ENCODE peak calls at places on chromosome 11, in seven cellular contexts. C, F, A, R, N, O and B are unnamed samples.

GRCh38 chr11:75275581-75275980 is 35.0 kb downstream of the TPBGL start:
- DNase-seq in N (peak; percentile 66), F (peak; percentile 77), C (peak; percentile 86), A (no peak), R (peak; percentile 48), O (peak; percentile 68), B (peak; percentile 96)

GRCh38 chr11:14310696-14311095 is 48.3 kb downstream of the RRAS2 start:
- DNase-seq in R (no peak), O (no peak), A (no peak), C (no peak), F (no peak), N (no peak), B (no peak)

GRCh38 chr11:2413735-2414579 is 13.4 kb downstream of the TSSC4 start:
- DNase-seq in F (no peak), A (no peak), N (no peak), R (no peak), C (no peak), O (no peak), B (no peak)

GRCh38 chr11:32113637-32114203 is 22.8 kb downstream of the RCN1 start:
- DNase-seq in C (no peak), A (no peak), O (no peak), F (no peak), R (peak; percentile 18), N (no peak), B (no peak)

GRCh38 chr11:126083829-126084607 is 21.4 kb upstream of the CDON start:
- DNase-seq in O (no peak), C (no peak), F (no peak), R (no peak), N (no peak), A (peak; percentile 31), B (no peak)

GRCh38 chr11:68342459-68343158 is 30.2 kb downstream of the LRP5 start:
- DNase-seq in C (no peak), A (no peak), R (peak; percentile 90), N (no peak), F (no peak), O (no peak), B (no peak)

GRCh38 chr11:120344302-120345004 is 8.2 kb downstream of the ARHGEF12 start:
- DNase-seq in A (no peak), C (peak; percentile 95), R (no peak), F (no peak), N (peak; percentile 31), O (no peak), B (peak; percentile 82)

GRCh38 chr11:62353841-62354240 is 16.6 kb downstream of the ASRGL1 start:
- DNase-seq in R (no peak), C (no peak), A (no peak), F (no peak), O (no peak), N (no peak), B (no peak)

GRCh38 chr11:62324738-62325556 is 12.3 kb upstream of the ASRGL1 start:
- DNase-seq in C (peak; percentile 45), O (peak; percentile 66), N (peak; percentile 38), A (peak; percentile 69), F (peak; percentile 69), R (peak; percentile 86), B (peak; percentile 85)

GRCh38 chr11:114259124-114259526 is 37.1 kb upstream of the NNMT start:
- DNase-seq in N (no peak), F (peak; percentile 71), A (no peak), O (no peak), R (no peak), C (no peak), B (no peak)

GRCh38 chr11:61781585-61781984 is 10.8 kb downstream of the TMEM258 start:
- DNase-seq in F (no peak), C (no peak), A (no peak), O (no peak), R (no peak), N (no peak), B (no peak)

GRCh38 chr11:111976614-111977140 is 39.5 kb downstream of the DIXDC1 start:
- DNase-seq in A (peak; percentile 49), C (no peak), O (peak; percentile 62), N (no peak), F (peak; percentile 40), R (peak; percentile 42), B (no peak)

GRCh38 chr11:27839226-27839913 is 139.1 kb upstream of the BDNF start:
- DNase-seq in F (no peak), A (no peak), R (peak; percentile 71), C (peak; percentile 28), O (no peak), N (no peak), B (peak; percentile 32)

GRCh38 chr11:17558025-17558780 is 11.1 kb downstream of the OTOG start:
- DNase-seq in C (no peak), A (no peak), F (no peak), N (no peak), R (no peak), O (peak; percentile 46), B (no peak)

GRCh38 chr11:35796542-35796941 is 134.0 kb downstream of the TRIM44 start:
- DNase-seq in R (peak; percentile 56), A (no peak), F (no peak), N (no peak), O (no peak), C (no peak), B (no peak)

GRCh38 chr11:35088676-35089075 is 50.3 kb upstream of the CD44 start:
- DNase-seq in N (no peak), C (no peak), O (no peak), R (peak; percentile 37), F (no peak), A (no peak), B (no peak)

GRCh38 chr11:129702410-129703390 is 112.9 kb upstream of the TMEM45B start:
- DNase-seq in O (no peak), R (no peak), A (no peak), N (no peak), C (no peak), F (no peak), B (no peak)

GRCh38 chr11:64675417-64676252 is 47.4 kb downstream of the NRXN2 start:
- DNase-seq in F (peak; percentile 87), A (peak; percentile 23), N (no peak), C (no peak), O (peak; percentile 76), R (no peak), B (no peak)

GRCh38 chr11:2415171-2415570 is 14.6 kb downstream of the TSSC4 start:
- DNase-seq in O (no peak), C (no peak), N (no peak), F (no peak), R (no peak), A (no peak), B (no peak)

GRCh38 chr11:134837166-134837886 is 425.3 kb upstream of the B3GAT1 start:
- DNase-seq in N (no peak), A (no peak), F (no peak), C (no peak), R (no peak), O (no peak), B (no peak)

GRCh38 chr11:6300325-6300724 is 20.0 kb downstream of the CAVIN3 start:
- DNase-seq in O (no peak), R (no peak), F (no peak), N (no peak), C (no peak), A (no peak), B (no peak)

GRCh38 chr11:9859491-9860305 is 195.8 kb downstream of the SWAP70 start:
- DNase-seq in R (no peak), F (no peak), C (peak; percentile 20), A (no peak), O (no peak), N (no peak), B (no peak)

GRCh38 chr11:118113031-118113430 is 26.3 kb upstream of the SMIM35 start:
- DNase-seq in F (no peak), A (no peak), C (no peak), O (peak; percentile 46), R (no peak), N (no peak), B (no peak)

GRCh38 chr11:130001491-130002351 is 914 bp downstream of the PRDM10 start:
- DNase-seq in F (peak; percentile 63), R (peak; percentile 53), O (peak; percentile 73), N (peak; percentile 13), C (peak; percentile 56), A (peak; percentile 47), B (no peak)

GRCh38 chr11:124801014-124801413 is 808 bp upstream of the MSANTD2 start:
- DNase-seq in C (no peak), A (no peak), O (no peak), R (no peak), N (no peak), F (no peak), B (no peak)